ENCODE peak calls at places on chromosomes 7 and 10, in five cellular contexts. V is testis, I is Panc1, S is adrenal gland, H is trophoblast cell. G is an unnamed sample. For H3K4me1 and H3K36me3, the result is how much of the 10 kb centered on the place peaks cover.

GRCh38 chr10:29243061-29243460 is 45.8 kb upstream of the LYZL1 start:
- DNase-seq in V (no peak), I (no peak), S (no peak), H (no peak), G (no peak)

GRCh38 chr10:3716093-3716492 is 68.9 kb downstream of the KLF6 start:
- DNase-seq in V (no peak), I (no peak), S (no peak), H (no peak), G (no peak)

GRCh38 chr7:18206331-18206730 is 178.7 kb upstream of the PRPS1L1 start:
- DNase-seq in V (no peak), I (no peak), S (no peak), H (no peak), G (peak)

GRCh38 chr7:129824291-129825004 is 128.3 kb downstream of the UBE2H start:
- DNase-seq in V (no peak), I (no peak), S (peak), H (no peak), G (no peak)

GRCh38 chr10:73911553-73912004 is 647 bp downstream of the PLAU start:
- DNase-seq in V (peak), I (no peak), S (no peak), H (no peak), G (no peak)

GRCh38 chr7:92461027-92462003 is 14.0 kb downstream of the GATAD1 start:
- DNase-seq in V (peak), I (peak), S (peak), H (peak), G (peak)

GRCh38 chr7:148704189-148704588 is 5.5 kb downstream of the CUL1 start:
- DNase-seq in V (no peak), I (no peak), S (no peak), H (no peak), G (no peak)

GRCh38 chr10:131819241-131820072 is 81.4 kb upstream of the PPP2R2D start:
- DNase-seq in V (peak), I (no peak), S (no peak), H (no peak), G (no peak)

GRCh38 chr7:2645274-2645868 is 13.6 kb downstream of the TTYH3 start:
- DNase-seq in V (no peak), I (no peak), S (no peak), H (no peak), G (no peak)

GRCh38 chr7:150356265-150356897 is 12.2 kb upstream of the REPIN1 start:
- DNase-seq in V (no peak), I (no peak), S (no peak), H (no peak), G (peak)

GRCh38 chr10:89625041-89625765 is 19.8 kb downstream of the PANK1 start:
- DNase-seq in V (peak), I (no peak), S (peak), H (no peak), G (no peak)
- H3K4me3 ChIP-seq in V (no peak), I (no peak), S (no peak), H (no peak), G (no peak)

GRCh38 chr10:93462371-93462770 is 19.8 kb downstream of the MYOF start:
- DNase-seq in V (no peak), I (no peak), S (no peak), H (no peak), G (no peak)
- H3K4me1 ChIP-seq in V (under half), I (half or more), S (under half), H (half or more), G (under half)

DNA sequence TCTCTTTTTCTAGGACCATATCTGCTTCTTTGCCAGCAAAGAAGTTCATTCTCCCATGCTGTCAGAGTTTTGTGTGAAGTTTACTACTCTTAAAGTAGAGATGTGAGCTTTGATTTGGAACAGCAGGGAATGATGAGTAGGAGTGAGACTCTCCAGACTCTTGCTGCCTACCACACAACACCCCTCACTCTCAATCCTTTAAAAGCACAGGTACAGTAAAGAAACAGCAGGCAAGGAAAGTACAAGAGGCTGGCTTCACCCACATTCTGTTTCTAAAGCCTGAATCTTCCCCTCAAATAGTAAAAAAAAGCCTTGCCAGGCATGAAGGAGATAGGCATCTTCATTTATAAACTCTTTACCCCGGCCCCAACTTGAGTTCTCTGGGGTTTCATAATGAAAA is 97.3 kb downstream of the ARMH3 start:
- DNase-seq in V (no peak), I (no peak), S (no peak), H (no peak), G (no peak)
- H3K36me3 ChIP-seq in V (under half), I (under half), S (under half), H (under half), G (under half)

GRCh38 chr10:93995182-93995581 is 1.5 kb downstream of the PLCE1 start:
- DNase-seq in V (no peak), I (no peak), S (no peak), H (no peak), G (no peak)
- H3K4me3 ChIP-seq in V (no peak), I (peak), S (no peak), H (no peak), G (no peak)

DNA sequence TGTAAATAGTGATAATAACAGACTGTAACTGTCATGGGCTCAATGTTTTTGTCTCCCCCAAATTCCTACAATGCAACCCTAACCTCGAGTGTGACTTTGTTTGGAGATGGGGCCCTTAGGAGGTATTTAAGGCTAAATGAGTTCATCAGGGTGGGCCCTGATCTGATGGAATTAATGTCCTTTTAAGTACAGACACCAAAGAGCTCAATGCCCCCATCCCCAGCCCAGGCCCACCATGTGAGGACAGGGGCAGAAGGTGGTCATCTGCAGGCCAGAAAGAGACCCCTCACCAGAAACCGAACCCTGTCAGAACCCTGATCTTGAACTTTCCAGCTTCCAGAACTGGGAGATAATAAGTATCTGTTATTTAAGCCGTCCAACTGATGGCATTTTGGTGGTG is 83.2 kb downstream of the PIP4K2A start:
- DNase-seq in V (no peak), I (no peak), S (no peak), H (no peak), G (no peak)
- H3K4me1 ChIP-seq in V (under half), I (under half), S (under half), H (under half), G (under half)

GRCh38 chr7:107994366-107994765 is 8.6 kb downstream of the LAMB1 start:
- DNase-seq in V (no peak), I (no peak), S (no peak), H (no peak), G (no peak)

GRCh38 chr7:107993879-107994278 is 9.1 kb downstream of the LAMB1 start:
- DNase-seq in V (no peak), I (no peak), S (no peak), H (no peak), G (no peak)

GRCh38 chr7:107998150-107998549 is 4.8 kb downstream of the LAMB1 start:
- DNase-seq in V (no peak), I (no peak), S (no peak), H (no peak), G (no peak)

GRCh38 chr7:107996072-107996824 is 6.7 kb downstream of the LAMB1 start:
- DNase-seq in V (no peak), I (no peak), S (no peak), H (no peak), G (no peak)

DNA sequence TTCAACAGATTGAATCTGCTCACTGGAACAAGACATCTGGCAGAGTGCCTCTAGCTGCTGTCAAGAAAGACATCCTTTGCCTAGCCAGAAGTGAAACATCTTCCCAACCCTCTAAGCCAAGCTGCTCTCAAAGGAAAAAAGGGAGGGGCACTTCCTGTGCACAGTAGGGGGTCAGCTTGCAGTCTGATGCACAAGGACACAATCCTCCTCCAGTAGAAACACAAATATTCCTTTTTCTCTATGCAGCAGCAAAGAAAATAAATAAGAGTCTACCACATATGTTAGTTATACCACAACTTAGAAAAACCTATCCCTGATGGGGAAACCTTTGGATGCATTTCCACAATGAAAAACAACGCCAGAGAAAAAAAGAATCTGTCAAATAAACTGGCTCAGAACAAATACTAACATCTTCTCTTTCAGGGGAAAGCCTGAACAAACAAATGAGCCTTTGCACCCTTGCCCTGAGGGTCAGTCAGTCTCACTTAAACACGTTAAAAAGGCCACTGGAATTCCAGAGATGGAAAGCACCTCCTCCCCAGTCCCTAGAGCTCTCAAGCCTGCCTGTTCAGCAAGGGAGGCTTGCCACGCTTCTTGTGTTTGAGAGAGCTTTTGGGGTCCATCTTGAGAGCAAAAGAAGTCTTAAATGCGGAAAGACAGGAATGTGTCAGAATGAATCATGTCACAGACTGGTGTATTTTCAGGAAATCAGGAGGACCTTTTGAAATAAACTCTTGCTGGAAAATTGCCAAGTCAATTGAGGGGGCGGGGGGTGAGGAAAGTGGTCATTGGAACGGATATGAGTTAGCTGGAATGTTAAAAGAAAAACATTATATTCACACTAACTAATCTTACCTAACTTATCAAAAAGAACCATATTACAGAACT is 7.5 kb downstream of the LAMB1 start:
- DNase-seq in V (no peak), I (no peak), S (no peak), H (peak), G (peak)
- H3K36me3 ChIP-seq in V (under half), I (under half), S (under half), H (under half), G (under half)

GRCh38 chr7:108455524-108455832 is 758 bp downstream of the NRCAM start:
- DNase-seq in V (peak), I (no peak), S (peak), H (no peak), G (no peak)

GRCh38 chr7:108454674-108455523 is 1.3 kb downstream of the NRCAM start:
- DNase-seq in V (peak), I (no peak), S (peak), H (no peak), G (peak)

GRCh38 chr7:108455833-108456677 is at the start of gene NRCAM:
- DNase-seq in V (peak), I (no peak), S (peak), H (no peak), G (peak)

GRCh38 chr7:108457871-108458270 is 1.6 kb upstream of the NRCAM start:
- DNase-seq in V (no peak), I (no peak), S (no peak), H (no peak), G (no peak)

DNA sequence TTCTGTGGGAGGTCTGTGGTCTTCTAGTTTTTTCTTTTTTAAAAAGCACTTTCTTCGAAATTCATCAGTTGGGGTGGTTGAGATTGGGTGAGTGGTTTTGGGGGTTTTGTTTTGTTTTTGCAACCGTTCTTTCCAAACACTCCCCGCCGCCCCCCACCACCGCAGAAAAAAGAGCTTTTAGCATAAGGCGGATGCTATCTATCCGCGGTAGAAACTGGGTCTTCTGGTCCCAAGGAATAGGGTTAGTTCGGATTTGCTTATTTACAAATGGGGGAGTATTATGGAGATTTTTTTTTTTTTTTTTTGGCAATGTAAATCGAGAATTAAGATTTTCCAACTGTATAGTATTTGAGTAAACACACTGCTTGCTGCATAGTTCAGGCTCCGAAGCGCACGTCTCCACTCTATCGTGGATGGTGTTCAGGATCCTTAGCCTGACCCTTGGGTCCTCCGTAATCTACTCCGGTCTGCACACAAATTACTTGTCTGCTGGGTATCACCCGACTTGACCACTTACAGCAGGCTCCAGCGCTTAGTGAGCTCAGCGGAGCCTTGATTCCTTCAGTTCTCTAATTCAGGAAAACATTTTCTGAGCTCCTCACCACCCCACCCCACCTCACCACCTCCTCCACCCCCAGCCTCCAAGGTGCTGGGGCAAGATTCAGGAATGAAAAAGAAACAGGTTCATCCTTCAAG is 757 bp upstream of the NRCAM start:
- DNase-seq in V (no peak), I (no peak), S (no peak), H (no peak), G (no peak)
- H3K4me3 ChIP-seq in V (peak), I (no peak), S (peak), H (no peak), G (no peak)

DNA sequence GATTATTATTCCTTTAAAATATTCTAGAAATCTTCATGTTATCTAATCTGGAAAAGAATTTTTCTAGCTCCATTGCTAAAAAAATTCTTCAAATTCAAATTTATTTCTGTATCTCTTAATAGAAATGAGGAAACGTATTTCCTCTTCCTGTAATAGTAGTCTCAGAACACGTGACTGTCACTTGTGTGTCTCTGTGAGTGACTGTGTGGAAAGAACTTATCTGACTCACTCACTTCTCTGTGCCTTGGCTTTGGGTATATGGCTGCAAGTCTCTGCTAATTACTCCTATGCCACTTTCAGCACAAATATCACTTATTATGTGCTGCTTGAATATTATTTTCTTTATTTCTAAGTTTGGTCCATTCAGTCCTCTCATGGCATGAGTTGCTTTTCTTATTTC is 132.7 kb downstream of the CNTNAP2 start:
- DNase-seq in V (no peak), I (no peak), S (no peak), H (no peak), G (no peak)
- H3K4me1 ChIP-seq in V (under half), I (under half), S (under half), H (under half), G (under half)

DNA sequence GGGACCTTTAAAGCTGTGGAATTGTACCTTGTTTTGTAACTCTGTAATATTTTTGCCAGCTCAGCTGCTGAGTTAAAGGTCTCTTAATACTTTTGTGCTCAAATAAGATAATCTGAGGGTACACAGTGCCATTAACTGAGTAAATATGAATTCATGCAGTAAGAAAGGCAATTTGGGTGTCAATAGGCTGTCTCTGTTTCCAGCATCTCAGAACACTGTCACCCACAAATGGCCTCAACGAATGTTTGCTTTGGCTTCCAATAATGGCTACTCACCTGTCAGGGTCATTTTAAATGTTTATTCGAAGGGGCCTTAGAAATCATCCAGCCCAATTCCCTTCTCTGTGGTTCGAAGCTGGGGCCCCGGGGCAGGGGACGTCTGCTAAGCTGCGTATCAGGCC is 225.4 kb downstream of the ZMYND11 start:
- DNase-seq in V (no peak), I (no peak), S (no peak), H (no peak), G (no peak)
- H3K36me3 ChIP-seq in V (under half), I (under half), S (half or more), H (half or more), G (under half)

GRCh38 chr10:58350619-58351323 is 16.0 kb downstream of the UBE2D1 start:
- DNase-seq in V (no peak), I (no peak), S (no peak), H (peak), G (peak)

GRCh38 chr10:58351616-58352578 is 17.1 kb downstream of the UBE2D1 start:
- DNase-seq in V (no peak), I (no peak), S (no peak), H (no peak), G (no peak)

GRCh38 chr10:58348571-58349033 is 13.8 kb downstream of the UBE2D1 start:
- DNase-seq in V (no peak), I (no peak), S (no peak), H (no peak), G (peak)

GRCh38 chr10:58347967-58348366 is 13.2 kb downstream of the UBE2D1 start:
- DNase-seq in V (no peak), I (no peak), S (no peak), H (no peak), G (peak)

DNA sequence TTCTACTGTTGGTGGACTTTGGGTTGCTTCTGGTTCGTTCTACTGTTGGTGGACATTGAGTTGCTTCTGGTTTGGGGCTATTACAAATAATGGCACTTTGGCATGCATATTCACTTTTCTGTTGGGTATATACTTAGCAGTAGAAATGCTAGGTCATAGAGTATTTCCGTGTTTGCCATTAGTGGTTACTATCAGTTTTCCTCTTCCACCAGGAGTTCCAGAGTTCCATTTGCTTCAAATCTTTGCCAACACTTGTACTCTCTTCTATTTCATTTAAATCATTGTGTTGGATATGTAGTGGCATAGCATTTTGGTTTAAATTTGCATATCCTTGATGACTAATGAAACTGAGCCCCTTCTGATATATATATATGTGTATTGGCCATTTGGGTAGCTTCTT is 15.2 kb downstream of the UBE2D1 start:
- DNase-seq in V (no peak), I (no peak), S (no peak), H (no peak), G (peak)
- H3K4me3 ChIP-seq in V (no peak), I (no peak), S (no peak), H (no peak), G (no peak)

G was measured in HAP-1.